ENCODE peak calls at places on chromosomes 11 and 22, in five cellular contexts. Q is activated naive CD4-positive, alpha-beta T cell treated with anti-CD3 and anti-CD28 coated beads for 36 hours; K is non-pigmented ciliary epithelial cell; P is fibroblast of the aortic adventitia; M is nucleus accumbens. F is an unnamed sample.

GRCh38 chr11:2943711-2944118 is 14.5 kb upstream of the PHLDA2 start:
- DNase-seq in P (no peak), M (peak), K (no peak), Q (peak), F (no peak)

GRCh38 chr22:37701121-37701786 is 4.4 kb downstream of the TRIOBP start:
- DNase-seq in P (peak), Q (no peak), M (no peak), K (no peak), F (peak)

GRCh38 chr22:27581688-27582087 is 219.9 kb downstream of the MN1 start:
- DNase-seq in M (no peak), K (no peak), P (peak), Q (no peak), F (peak)

GRCh38 chr11:133726576-133726975 is 118.7 kb downstream of the SPATA19 start:
- DNase-seq in Q (no peak), M (no peak), K (no peak), P (no peak), F (no peak)

GRCh38 chr11:132311703-132312102 is 941.3 kb downstream of the NTM start:
- DNase-seq in Q (no peak), P (no peak), M (no peak), K (no peak), F (no peak)

GRCh38 chr22:49657275-49657973 is 170.2 kb downstream of the BRD1 start:
- DNase-seq in K (no peak), Q (peak), M (no peak), P (no peak), F (no peak)

GRCh38 chr11:21174781-21175180 is 505.4 kb downstream of the NELL1 start:
- DNase-seq in K (no peak), P (no peak), Q (no peak), M (no peak), F (no peak)

GRCh38 chr11:117931971-117932370 is 2.8 kb upstream of the TMPRSS13 start:
- DNase-seq in K (no peak), M (no peak), Q (peak), P (no peak), F (no peak)

GRCh38 chr11:11075515-11076171 is 217.8 kb upstream of the ZBED5 start:
- DNase-seq in P (no peak), K (no peak), Q (no peak), M (no peak), F (no peak)